ENCODE peak calls at places on chromosomes 16 and 17, in seven cellular contexts. B is GM12864; N is stimulated activated CD4-positive, alpha-beta T cell treated with anti-CD3 and anti-CD28 coated beads, TNF-alpha, amount 100 ng/mL, for 24 hours; L is cardiac fibroblast; O is frontal cortex; G is naive thymus-derived CD8-positive, alpha-beta T cell; X is stomach. Y is an unnamed sample.

GRCh38 chr16:74622005-74622404 is 15.1 kb upstream of the GLG1 start:
- DNase-seq in X (peak), L (no peak), O (no peak), G (no peak), N (no peak), B (no peak), Y (no peak)

GRCh38 chr16:23920899-23921298 is 85.1 kb downstream of the PRKCB start:
- DNase-seq in L (no peak), N (no peak), B (no peak), O (no peak), X (no peak), G (no peak), Y (no peak)

GRCh38 chr17:79706931-79707382 is 23.8 kb upstream of the ENPP7 start:
- DNase-seq in O (no peak), B (no peak), G (no peak), X (no peak), L (peak), N (no peak), Y (peak)

GRCh38 chr17:71203953-71204352 is 916.9 kb upstream of the SOX9 start:
- DNase-seq in L (no peak), G (no peak), O (no peak), B (no peak), N (no peak), X (no peak), Y (no peak)

GRCh38 chr16:49345829-49346228 is 27.8 kb upstream of the C16orf78 start:
- DNase-seq in N (no peak), B (no peak), X (no peak), O (no peak), L (no peak), G (no peak), Y (no peak)

GRCh38 chr17:40452921-40453378 is 9.7 kb downstream of the IGFBP4 start:
- DNase-seq in G (no peak), B (no peak), O (no peak), L (no peak), N (no peak), X (peak), Y (no peak)

GRCh38 chr17:38415250-38416194 is 12.7 kb upstream of the ARHGAP23 start:
- DNase-seq in X (no peak), N (no peak), L (peak), B (peak), G (no peak), O (peak), Y (no peak)

GRCh38 chr16:28260193-28260592 is 32.1 kb upstream of the SBK1 start:
- DNase-seq in L (no peak), N (no peak), X (no peak), G (no peak), B (no peak), O (no peak), Y (no peak)

GRCh38 chr17:36937961-36938565 is 788 bp downstream of the LHX1 start:
- DNase-seq in B (no peak), N (no peak), O (no peak), G (no peak), X (no peak), L (peak), Y (no peak)

GRCh38 chr17:81233811-81234505 is 4.9 kb downstream of the TEPSIN start:
- DNase-seq in L (no peak), G (no peak), O (no peak), N (no peak), B (no peak), X (no peak), Y (no peak)

GRCh38 chr16:10876799-10877341 is at the start of gene CIITA:
- DNase-seq in X (peak), L (peak), G (peak), N (no peak), B (peak), O (no peak), Y (peak)

GRCh38 chr16:83899272-83899897 is 470 bp downstream of the MLYCD start:
- DNase-seq in O (no peak), L (peak), X (peak), B (peak), N (no peak), G (peak), Y (no peak)

GRCh38 chr17:48441231-48441711 is 11.3 kb upstream of the SKAP1 start:
- DNase-seq in G (peak), X (no peak), N (no peak), B (peak), O (no peak), L (no peak), Y (no peak)

GRCh38 chr17:43951750-43952149 is 2.0 kb downstream of the PYY start:
- DNase-seq in O (no peak), G (no peak), B (no peak), L (no peak), N (no peak), X (no peak), Y (no peak)

GRCh38 chr17:74959826-74960738 is 12.5 kb downstream of the HID1 start:
- DNase-seq in L (no peak), O (no peak), N (no peak), X (no peak), G (no peak), B (no peak), Y (no peak)

GRCh38 chr16:83520596-83520995 is 287.2 kb upstream of the HSBP1 start:
- DNase-seq in O (no peak), G (no peak), L (no peak), B (no peak), N (no peak), X (no peak), Y (no peak)

GRCh38 chr16:2971985-2972784 is 3.0 kb downstream of the PAQR4 start:
- DNase-seq in N (no peak), X (no peak), B (no peak), O (no peak), G (no peak), L (no peak), Y (no peak)

GRCh38 chr16:30747799-30748633 is at the start of gene PHKG2:
- DNase-seq in L (peak), B (peak), N (peak), X (peak), O (peak), G (peak), Y (peak)

GRCh38 chr17:72665841-72666518 is 426.5 kb downstream of the SLC39A11 start:
- DNase-seq in O (no peak), L (no peak), N (no peak), G (no peak), B (no peak), X (no peak), Y (no peak)

GRCh38 chr16:4316103-4316731 is 350 bp downstream of the GLIS2 start:
- DNase-seq in B (no peak), X (no peak), G (no peak), L (peak), N (no peak), O (no peak), Y (no peak)

GRCh38 chr16:27232061-27232841 is 28.9 kb downstream of the KDM8 start:
- DNase-seq in O (no peak), N (no peak), B (no peak), L (peak), X (no peak), G (peak), Y (peak)

GRCh38 chr17:7673239-7673638 is 14.1 kb downstream of the TP53 start:
- DNase-seq in G (no peak), L (no peak), B (no peak), N (no peak), O (no peak), X (peak), Y (no peak)

GRCh38 chr17:69565447-69565846 is 150.9 kb downstream of the MAP2K6 start:
- DNase-seq in G (no peak), O (no peak), B (no peak), N (no peak), X (no peak), L (no peak), Y (no peak)

GRCh38 chr16:86073103-86073625 is 174.2 kb downstream of the IRF8 start:
- DNase-seq in G (no peak), X (no peak), N (no peak), B (no peak), L (no peak), O (no peak), Y (no peak)

GRCh38 chr17:63998050-63998720 is at the start of gene PRR29:
- DNase-seq in X (peak), B (no peak), L (peak), G (peak), N (peak), O (peak), Y (peak)

GRCh38 chr16:83253526-83253925 is 554.3 kb upstream of the HSBP1 start:
- DNase-seq in B (no peak), G (no peak), L (no peak), O (no peak), N (no peak), X (no peak), Y (no peak)

GRCh38 chr17:50642722-50643656 is 8.3 kb downstream of the ABCC3 start:
- DNase-seq in O (no peak), L (no peak), G (no peak), X (no peak), B (no peak), N (no peak), Y (no peak)

GRCh38 chr17:64497565-64498035 is 746 bp upstream of the POLG2 start:
- DNase-seq in B (no peak), O (no peak), N (no peak), L (no peak), X (no peak), G (no peak), Y (no peak)

GRCh38 chr16:88064011-88064888 is 113.0 kb downstream of the BANP start:
- DNase-seq in X (no peak), N (no peak), O (no peak), L (no peak), B (no peak), G (no peak), Y (no peak)

GRCh38 chr17:55295411-55296170 is 30.8 kb downstream of the HLF start:
- DNase-seq in O (peak), N (peak), B (no peak), X (peak), L (peak), G (peak), Y (no peak)

GRCh38 chr17:29585080-29585751 is 4.2 kb downstream of the GIT1 start:
- DNase-seq in N (no peak), G (no peak), B (no peak), L (peak), O (no peak), X (no peak), Y (no peak)

GRCh38 chr17:33983824-33984574 is 271.1 kb upstream of the CCL2 start:
- DNase-seq in N (no peak), X (no peak), G (no peak), L (no peak), O (no peak), B (no peak), Y (no peak)

GRCh38 chr16:1089822-1090619 is 6.0 kb downstream of the C1QTNF8 start:
- DNase-seq in X (peak), N (no peak), B (no peak), O (no peak), G (no peak), L (no peak), Y (no peak)

GRCh38 chr17:33099252-33099651 is 107.6 kb downstream of the SPACA3 start:
- DNase-seq in X (no peak), O (no peak), B (no peak), L (no peak), G (no peak), N (no peak), Y (no peak)

GRCh38 chr17:50295021-50295420 is 20.8 kb downstream of the TMEM92 start:
- DNase-seq in B (no peak), L (no peak), G (no peak), O (no peak), N (no peak), X (no peak), Y (no peak)

GRCh38 chr16:26281681-26282080 is 589.9 kb downstream of the HS3ST4 start:
- DNase-seq in G (no peak), L (no peak), B (no peak), O (no peak), X (no peak), N (no peak), Y (no peak)

GRCh38 chr16:129075-129474 is 9.4 kb downstream of the NPRL3 start:
- DNase-seq in L (no peak), G (no peak), X (no peak), O (no peak), B (no peak), N (no peak), Y (no peak)

Y was measured in pons.